ENCODE peak calls at places on chromosomes 7 and 10, in ten cellular contexts. N, Y, U, P, A, F, K, M, S and C are unnamed samples.

GRCh38 chr10:96431211-96431970 is 72.6 kb upstream of the OPALIN start:
- DNase-seq in N (no peak), Y (no peak), U (no peak), P (no peak), A (no peak), F (no peak), K (no peak), M (no peak), S (no peak), C (no peak)

GRCh38 chr10:60901561-60902235 is 42.3 kb downstream of the RHOBTB1 start:
- DNase-seq in N (no peak), Y (no peak), U (no peak), P (peak), A (peak), F (no peak), K (no peak), M (peak), S (peak), C (no peak)

GRCh38 chr10:71457908-71458307 is 61.2 kb downstream of the CDH23 start:
- DNase-seq in N (no peak), Y (no peak), U (no peak), P (no peak), A (no peak), F (no peak), K (no peak), M (no peak), S (no peak), C (no peak)

GRCh38 chr7:141001561-141001960 is 13.2 kb downstream of the MRPS33 start:
- DNase-seq in N (no peak), Y (no peak), U (no peak), P (no peak), A (no peak), F (no peak), K (no peak), M (no peak), S (no peak), C (no peak)

GRCh38 chr10:129870926-129871660 is 93.0 kb downstream of the EBF3 start:
- DNase-seq in N (peak), Y (no peak), U (no peak), P (no peak), A (peak), F (no peak), K (no peak), M (no peak), S (no peak), C (peak)

GRCh38 chr7:129522088-129522970 is 20.0 kb downstream of the SMKR1 start:
- DNase-seq in N (peak), Y (no peak), U (peak), P (no peak), A (no peak), F (no peak), K (no peak), M (no peak), S (no peak), C (no peak)

GRCh38 chr7:145313601-145314000 is 477.7 kb upstream of the TPK1 start:
- DNase-seq in N (no peak), Y (no peak), U (no peak), P (no peak), A (no peak), F (no peak), K (no peak), M (no peak), S (no peak), C (no peak)

GRCh38 chr7:151590801-151591771 is 71.4 kb upstream of the RHEB start:
- DNase-seq in N (no peak), Y (no peak), U (no peak), P (no peak), A (no peak), F (no peak), K (no peak), M (no peak), S (no peak), C (no peak)

GRCh38 chr10:3779146-3779707 is 5.8 kb downstream of the KLF6 start:
- DNase-seq in N (peak), Y (no peak), U (no peak), P (no peak), A (peak), F (peak), K (no peak), M (no peak), S (no peak), C (no peak)

GRCh38 chr10:52423369-52423768 is 109.3 kb downstream of the DKK1 start:
- DNase-seq in N (no peak), Y (no peak), U (peak), P (no peak), A (peak), F (peak), K (no peak), M (no peak), S (no peak), C (no peak)

GRCh38 chr10:128474571-128474970 is 348.3 kb upstream of the MKI67 start:
- DNase-seq in N (no peak), Y (no peak), U (no peak), P (no peak), A (no peak), F (no peak), K (no peak), M (no peak), S (no peak), C (no peak)

GRCh38 chr7:5232485-5232837 is 42.4 kb downstream of the WIPI2 start:
- DNase-seq in N (no peak), Y (no peak), U (no peak), P (no peak), A (no peak), F (no peak), K (no peak), M (no peak), S (no peak), C (no peak)

GRCh38 chr7:100667331-100668068 is 6.0 kb upstream of the GNB2 start:
- DNase-seq in N (no peak), Y (no peak), U (no peak), P (no peak), A (no peak), F (no peak), K (no peak), M (no peak), S (no peak), C (no peak)

GRCh38 chr7:107559864-107560263 is 3.9 kb downstream of the COG5 start:
- DNase-seq in N (peak), Y (no peak), U (peak), P (no peak), A (peak), F (peak), K (no peak), M (no peak), S (no peak), C (no peak)

GRCh38 chr7:44537442-44537841 is 3.7 kb downstream of the NPC1L1 start:
- DNase-seq in N (no peak), Y (no peak), U (no peak), P (no peak), A (no peak), F (no peak), K (no peak), M (no peak), S (no peak), C (no peak)

GRCh38 chr7:7706556-7706955 is 11.9 kb downstream of the RPA3 start:
- DNase-seq in N (no peak), Y (no peak), U (no peak), P (no peak), A (no peak), F (no peak), K (no peak), M (no peak), S (no peak), C (no peak)

GRCh38 chr7:335358-336148 is 45.6 kb downstream of the FOXL3 start:
- DNase-seq in N (no peak), Y (no peak), U (no peak), P (no peak), A (no peak), F (no peak), K (no peak), M (no peak), S (no peak), C (no peak)

GRCh38 chr10:73717564-73717963 is 19.7 kb upstream of the AGAP5 start:
- DNase-seq in N (no peak), Y (no peak), U (no peak), P (no peak), A (no peak), F (no peak), K (no peak), M (no peak), S (no peak), C (no peak)

GRCh38 chr10:50936335-50936734 is 50.9 kb upstream of the A1CF start:
- DNase-seq in N (peak), Y (no peak), U (no peak), P (no peak), A (no peak), F (no peak), K (no peak), M (no peak), S (no peak), C (no peak)

GRCh38 chr7:143117395-143117794 is 14.5 kb upstream of the PIP start:
- DNase-seq in N (no peak), Y (no peak), U (no peak), P (no peak), A (no peak), F (no peak), K (no peak), M (no peak), S (no peak), C (no peak)

GRCh38 chr7:148380581-148381419 is 209.8 kb upstream of the C7orf33 start:
- DNase-seq in N (no peak), Y (no peak), U (no peak), P (no peak), A (no peak), F (no peak), K (no peak), M (no peak), S (no peak), C (no peak)

GRCh38 chr7:154953006-154953684 is 49.8 kb downstream of the PAXIP1 start:
- DNase-seq in N (peak), Y (peak), U (peak), P (no peak), A (peak), F (no peak), K (peak), M (peak), S (no peak), C (no peak)

GRCh38 chr10:69045441-69046300 is 42.2 kb upstream of the SRGN start:
- DNase-seq in N (peak), Y (no peak), U (no peak), P (peak), A (peak), F (peak), K (no peak), M (no peak), S (no peak), C (no peak)

GRCh38 chr10:65358565-65358964 is 1567.3 kb upstream of the LRRTM3 start:
- DNase-seq in N (no peak), Y (no peak), U (peak), P (no peak), A (peak), F (no peak), K (no peak), M (no peak), S (no peak), C (peak)

GRCh38 chr7:75572396-75572795 is 80.3 kb downstream of the SPDYE5 start:
- DNase-seq in N (no peak), Y (no peak), U (no peak), P (no peak), A (no peak), F (no peak), K (no peak), M (no peak), S (peak), C (no peak)

GRCh38 chr7:68925241-68925640 is 673.0 kb upstream of the AUTS2 start:
- DNase-seq in N (no peak), Y (no peak), U (no peak), P (no peak), A (no peak), F (no peak), K (no peak), M (no peak), S (no peak), C (no peak)

GRCh38 chr10:69634759-69635425 is 4.8 kb downstream of the FAM241B start:
- DNase-seq in N (no peak), Y (no peak), U (no peak), P (no peak), A (no peak), F (no peak), K (no peak), M (no peak), S (no peak), C (no peak)

GRCh38 chr7:139629392-139630082 is 106.1 kb downstream of the CLEC2L start:
- DNase-seq in N (peak), Y (no peak), U (no peak), P (no peak), A (no peak), F (no peak), K (no peak), M (no peak), S (no peak), C (no peak)

DNA sequence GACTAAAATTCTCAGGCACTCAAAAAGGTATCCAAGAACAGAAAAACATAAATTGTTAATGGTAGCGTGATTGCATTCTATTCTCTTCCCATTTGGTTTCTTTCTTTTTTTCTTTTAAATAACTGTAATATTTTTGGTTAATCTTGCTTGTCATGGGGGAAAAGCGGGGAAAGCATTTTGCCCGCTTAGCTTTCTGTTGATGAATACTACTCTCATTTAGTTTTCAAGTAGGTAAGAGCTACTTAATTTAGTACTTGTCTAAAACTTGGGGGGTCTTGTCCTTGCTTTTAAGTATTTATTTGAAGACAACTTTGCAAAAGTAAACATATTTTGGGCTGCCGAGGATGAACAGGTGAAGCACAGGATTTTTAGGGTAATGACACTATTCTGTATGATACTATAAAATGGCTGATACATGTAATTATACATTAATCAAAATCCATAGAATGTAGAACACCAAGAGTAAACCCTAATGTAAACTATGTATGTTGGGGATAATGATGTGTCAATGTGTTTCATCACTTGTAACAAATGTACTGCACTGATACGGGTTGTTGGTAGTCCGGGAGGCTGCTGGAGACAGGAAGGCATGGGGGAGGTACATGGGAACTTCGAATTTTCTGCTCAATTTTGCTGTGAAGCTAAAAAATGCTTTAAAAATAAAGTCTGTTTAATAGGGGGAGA is 1.7 kb downstream of the TES start:
- DNase-seq in N (peak), Y (no peak), U (no peak), P (no peak), A (peak), F (no peak), K (no peak), M (no peak), S (no peak), C (no peak)
- H3K4me3 ChIP-seq in N (peak), Y (peak), U (peak), P (peak), A (peak), F (peak), K (peak), M (peak), S (no peak), C (peak)

GRCh38 chr10:61973169-61973568 is 71.7 kb downstream of the ARID5B start:
- DNase-seq in N (peak), Y (no peak), U (peak), P (no peak), A (no peak), F (no peak), K (no peak), M (no peak), S (no peak), C (no peak)
- H3K4me3 ChIP-seq in N (no peak), Y (no peak), U (no peak), P (no peak), A (no peak), F (no peak), K (no peak), M (no peak), S (no peak), C (no peak)

DNA sequence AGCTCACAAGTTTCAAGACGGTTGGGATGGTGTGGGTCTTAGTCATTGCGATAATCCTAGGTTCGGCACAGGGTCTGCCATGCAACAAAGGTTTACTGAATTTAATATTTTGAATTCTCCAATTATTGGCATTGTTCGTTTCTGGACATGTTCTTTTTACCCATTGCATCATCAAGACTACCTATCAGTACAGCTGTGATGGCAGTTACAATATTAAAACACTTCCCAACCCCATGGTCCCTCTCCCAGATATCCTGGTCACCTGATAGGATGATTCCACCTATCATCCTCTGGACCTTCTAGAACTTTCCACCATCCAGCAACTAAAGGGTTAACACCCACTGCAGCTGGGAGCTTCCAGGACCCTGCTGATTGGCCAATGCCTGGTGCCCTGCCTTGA is 377.8 kb upstream of the PRKCQ start:
- DNase-seq in N (no peak), Y (no peak), U (no peak), P (no peak), A (no peak), F (no peak), K (no peak), M (no peak), S (no peak), C (no peak)
- H3K4me3 ChIP-seq in N (no peak), Y (no peak), U (no peak), P (no peak), A (no peak), F (no peak), K (no peak), M (no peak), S (no peak), C (no peak)

DNA sequence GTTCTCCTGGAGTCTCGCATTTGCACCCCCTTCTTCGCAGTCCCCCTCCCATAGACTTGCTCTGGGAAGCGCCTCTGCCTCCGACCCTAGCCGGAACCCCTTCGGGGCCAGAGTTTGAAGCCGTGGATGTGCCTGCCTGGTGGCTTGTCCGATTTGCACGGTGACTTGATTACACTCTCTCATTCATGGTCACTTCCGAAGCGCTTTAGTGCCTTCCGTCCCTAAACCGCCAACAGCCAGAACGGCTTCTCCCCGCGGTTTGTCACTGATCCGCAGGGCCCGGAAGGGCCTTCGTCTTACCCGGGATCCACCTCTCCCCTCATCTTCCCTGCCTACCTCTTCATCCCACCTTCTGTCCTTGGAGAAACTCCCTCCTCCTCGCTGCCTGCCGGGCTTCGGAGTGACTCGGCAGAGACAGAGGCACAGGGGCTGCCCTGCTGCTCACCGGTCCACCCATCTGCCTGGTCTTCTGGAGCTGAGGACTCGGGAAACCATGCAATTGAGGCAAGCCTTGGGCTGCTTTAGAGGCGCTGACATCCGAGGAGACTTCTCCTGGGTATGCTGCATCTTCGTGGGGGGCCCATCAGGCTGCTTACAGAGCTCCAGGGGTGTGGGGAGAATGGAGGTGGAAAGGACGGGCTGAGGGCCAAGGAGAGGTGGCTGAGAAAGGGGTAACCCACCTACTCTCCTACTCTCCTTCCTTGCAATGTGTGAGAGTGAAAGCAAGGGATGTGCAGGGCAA is 847 bp upstream of the HOXA11 start:
- DNase-seq in N (no peak), Y (no peak), U (no peak), P (no peak), A (no peak), F (no peak), K (no peak), M (no peak), S (peak), C (no peak)
- H3K4me3 ChIP-seq in N (peak), Y (peak), U (peak), P (no peak), A (no peak), F (no peak), K (no peak), M (no peak), S (no peak), C (peak)

DNA sequence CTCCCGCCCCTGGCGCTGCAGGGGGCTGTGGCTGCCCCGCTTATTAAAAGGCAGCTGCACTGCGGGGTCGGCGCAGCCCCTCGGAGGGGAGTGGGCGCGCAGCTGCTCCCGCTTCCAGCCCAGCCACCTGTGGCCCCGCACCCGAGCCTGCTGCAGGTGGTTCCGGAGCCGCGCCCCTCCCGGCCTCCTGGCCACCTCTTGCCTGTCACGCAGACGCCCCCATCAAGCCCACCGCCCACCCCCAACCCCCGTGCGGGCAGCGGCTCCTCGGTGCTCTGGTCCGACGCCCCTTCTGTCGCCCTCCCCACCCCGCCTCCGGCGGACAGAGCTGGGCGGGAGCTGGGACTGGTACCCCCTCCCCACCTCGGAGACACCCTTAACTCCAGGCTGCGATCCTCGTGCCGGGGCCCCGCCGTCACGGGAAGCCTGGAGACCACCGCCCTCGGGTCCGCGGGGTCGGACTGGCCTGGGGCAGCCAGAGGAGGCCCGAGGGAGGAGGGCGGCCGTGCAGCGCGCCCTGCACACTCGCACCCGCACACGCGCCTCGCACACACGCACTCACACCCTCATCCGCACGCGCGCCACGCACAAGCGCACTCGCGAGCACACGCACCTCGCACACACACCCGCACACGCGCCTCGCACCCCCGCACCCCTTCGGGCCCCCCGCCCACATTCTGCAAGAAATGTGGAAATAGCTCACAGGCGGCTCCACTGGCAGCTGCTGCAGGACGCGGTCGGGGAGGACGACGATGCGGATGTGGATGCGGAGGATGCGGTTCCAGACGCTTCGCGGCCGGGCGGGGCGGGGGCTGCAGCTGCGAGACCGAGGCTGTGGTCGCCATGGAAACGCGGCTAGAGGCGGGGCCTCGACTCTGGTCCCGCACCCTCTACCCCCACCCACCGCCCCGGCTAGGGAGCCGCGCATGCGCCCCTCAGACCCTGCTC is at the start of gene CALY:
- DNase-seq in N (peak), Y (peak), U (no peak), P (no peak), A (no peak), F (no peak), K (peak), M (no peak), S (peak), C (no peak)
- H3K4me3 ChIP-seq in N (peak), Y (peak), U (no peak), P (no peak), A (no peak), F (no peak), K (no peak), M (peak), S (peak), C (peak)

GRCh38 chr10:110354322-110354766 is 49.6 kb upstream of the SMNDC1 start:
- DNase-seq in N (peak), Y (peak), U (peak), P (peak), A (peak), F (peak), K (peak), M (peak), S (no peak), C (peak)
- H3K4me3 ChIP-seq in N (peak), Y (no peak), U (peak), P (no peak), A (no peak), F (no peak), K (no peak), M (no peak), S (no peak), C (no peak)